ENCODE peak calls at places on chromosomes 16 and 17, in five cellular contexts. T, L, Y, J and E are unnamed samples.

GRCh38 chr16:63530974-63531373 is 1494.7 kb upstream of the CDH8 start:
- DNase-seq in T (no peak), L (no peak), Y (peak; percentile 4), J (no peak), E (no peak)

GRCh38 chr17:56597495-56597990 is 4.0 kb downstream of the NOG start:
- DNase-seq in T (no peak), L (peak; percentile 83), Y (no peak), J (peak; percentile 83), E (no peak)

GRCh38 chr16:28820016-28820415 is 2.8 kb upstream of the ATXN2L start:
- DNase-seq in T (no peak), L (no peak), Y (no peak), J (no peak), E (no peak)

GRCh38 chr17:692116-692515 is 22.5 kb downstream of the VPS53 start:
- DNase-seq in T (peak; percentile 90), L (no peak), Y (no peak), J (no peak), E (no peak)

GRCh38 chr16:73056383-73056782 is 8.5 kb upstream of the ZFHX3 start:
- DNase-seq in T (no peak), L (no peak), Y (no peak), J (no peak), E (no peak)

GRCh38 chr17:3024346-3024745 is 39.1 kb downstream of the OR1D5 start:
- DNase-seq in T (no peak), L (no peak), Y (no peak), J (no peak), E (no peak)

GRCh38 chr17:40483679-40484078 is 17.7 kb downstream of the TNS4 start:
- DNase-seq in T (no peak), L (no peak), Y (no peak), J (no peak), E (no peak)

GRCh38 chr17:61285483-61286320 is 113.9 kb upstream of the TBX2 start:
- DNase-seq in T (peak; percentile 84), L (no peak), Y (peak; percentile 66), J (no peak), E (no peak)

GRCh38 chr16:89343501-89344291 is 126.2 kb downstream of the ZNF778 start:
- DNase-seq in T (peak; percentile 53), L (no peak), Y (no peak), J (no peak), E (no peak)

GRCh38 chr17:1379208-1379929 is 20.7 kb downstream of the YWHAE start:
- DNase-seq in T (no peak), L (no peak), Y (no peak), J (peak; percentile 58), E (no peak)

GRCh38 chr17:8225813-8226535 is 15.6 kb upstream of the AURKB start:
- DNase-seq in T (peak; percentile 87), L (no peak), Y (peak; percentile 51), J (no peak), E (peak; percentile 52)

GRCh38 chr17:38507921-38508569 is 79.8 kb downstream of the ARHGAP23 start:
- DNase-seq in T (no peak), L (no peak), Y (no peak), J (no peak), E (no peak)

GRCh38 chr16:83328936-83329335 is 478.8 kb upstream of the HSBP1 start:
- DNase-seq in T (no peak), L (no peak), Y (no peak), J (no peak), E (no peak)

DNA sequence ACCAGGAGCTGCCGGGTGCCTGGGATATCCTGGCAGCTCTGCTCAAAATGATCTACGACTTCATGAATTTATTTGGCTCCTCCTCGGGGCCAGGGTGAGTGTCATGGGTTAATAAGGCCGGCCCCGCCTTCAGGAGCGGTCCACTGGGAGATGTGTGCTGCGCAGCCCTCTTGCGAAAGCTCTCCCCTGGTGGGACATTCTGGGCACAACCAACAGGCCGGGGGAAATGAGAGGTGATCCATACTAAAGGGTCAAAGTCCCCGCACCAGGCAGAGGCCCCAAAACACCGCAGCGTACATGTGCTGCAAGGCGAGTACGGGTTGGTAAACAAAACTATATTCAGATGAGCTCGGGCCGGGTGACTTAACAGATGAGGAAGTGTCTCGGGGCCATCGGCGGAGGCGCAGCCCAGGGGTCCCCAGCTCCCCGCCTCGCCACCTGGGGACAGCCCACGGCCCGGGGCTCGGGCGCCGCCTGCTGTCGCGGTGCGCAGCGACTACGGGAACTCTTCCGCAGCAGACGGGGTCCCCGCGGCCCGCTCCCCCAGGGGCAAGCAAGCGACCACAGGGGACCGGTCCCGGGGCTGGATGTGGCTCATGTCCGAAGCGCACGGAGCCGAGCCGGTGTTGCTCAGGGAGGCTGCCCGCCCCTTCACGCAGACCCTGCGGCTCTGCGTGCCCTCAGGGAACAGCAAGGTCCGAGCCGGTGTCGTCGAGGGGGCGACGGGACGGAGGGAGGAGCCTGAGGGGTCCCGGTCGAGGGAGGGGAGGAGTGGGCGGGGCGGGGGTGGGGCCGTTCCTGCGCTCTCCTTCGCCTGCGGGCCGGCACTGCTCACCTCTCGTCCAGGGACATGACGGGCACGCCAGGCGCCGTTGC is at the start of gene RAB37:
- DNase-seq in T (no peak), L (no peak), Y (no peak), J (no peak), E (no peak)
- TF ChIP-seq CTCF in T (peak; percentile 53), L (no peak), Y (peak; percentile 58), J (no peak), E (peak; percentile 66)

DNA sequence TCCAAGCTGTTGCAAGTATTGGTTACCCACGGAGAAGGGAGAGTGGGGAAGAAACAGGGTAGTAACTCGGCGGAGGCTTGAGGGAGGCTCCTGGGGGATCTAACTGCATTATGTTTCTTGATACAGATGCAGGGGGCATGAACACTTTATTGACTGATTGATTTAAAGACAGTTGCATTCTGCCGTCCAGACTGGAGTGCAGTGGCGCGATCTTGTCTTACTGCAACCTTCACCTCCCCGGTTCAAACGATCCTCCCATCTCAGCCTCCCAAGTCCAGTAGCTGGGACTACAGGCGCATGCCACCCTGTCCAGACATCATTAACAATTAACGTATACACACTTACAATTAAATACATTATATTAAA is 15.1 kb upstream of the ERN2 start:
- DNase-seq in T (no peak), L (no peak), Y (no peak), J (peak; percentile 34), E (no peak)
- TF ChIP-seq CTCF in T (peak; percentile 55), L (no peak), Y (no peak), J (no peak), E (peak; percentile 35)

GRCh38 chr16:70271696-70272095 is 17.6 kb downstream of the AARS1 start:
- DNase-seq in T (no peak), L (no peak), Y (no peak), J (no peak), E (no peak)

GRCh38 chr16:70269471-70269870 is 17.7 kb upstream of the EXOSC6 start:
- DNase-seq in T (no peak), L (no peak), Y (no peak), J (no peak), E (no peak)

GRCh38 chr16:70270176-70270575 is 18.4 kb upstream of the EXOSC6 start:
- DNase-seq in T (no peak), L (no peak), Y (no peak), J (no peak), E (no peak)

GRCh38 chr16:70267516-70267915 is 15.8 kb upstream of the EXOSC6 start:
- DNase-seq in T (peak; percentile 43), L (no peak), Y (no peak), J (no peak), E (no peak)
- TF ChIP-seq CTCF in T (peak; percentile 84), L (peak; percentile 48), Y (peak; percentile 61), J (no peak), E (peak; percentile 66)

DNA sequence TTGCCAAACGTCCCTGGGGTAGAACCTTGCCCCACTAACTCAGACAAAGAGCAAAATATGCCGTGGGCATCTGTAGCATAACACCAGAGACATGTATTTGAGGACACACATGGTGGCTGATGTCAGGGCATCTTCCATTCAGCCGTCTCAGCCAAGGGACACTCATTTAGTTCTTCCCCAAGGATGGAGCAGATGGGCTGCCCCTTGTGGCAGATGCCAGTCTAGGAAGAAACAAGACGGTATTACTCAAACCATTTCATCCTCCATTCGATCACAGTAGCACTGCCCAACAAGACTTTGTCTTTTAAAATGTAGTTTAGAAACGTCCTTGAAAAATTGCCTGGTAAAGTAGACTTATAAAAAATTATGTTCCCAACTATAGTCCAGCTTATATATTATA is 937.6 kb upstream of the EEF2KMT start:
- DNase-seq in T (no peak), L (no peak), Y (no peak), J (no peak), E (no peak)
- TF ChIP-seq CTCF in T (no peak), L (no peak), Y (no peak), J (no peak), E (no peak)

GRCh38 chr16:4481965-4482364 is 5.8 kb downstream of the HMOX2 start:
- DNase-seq in T (no peak), L (no peak), Y (no peak), J (no peak), E (no peak)

GRCh38 chr16:4481526-4481925 is 5.3 kb downstream of the HMOX2 start:
- DNase-seq in T (no peak), L (no peak), Y (no peak), J (no peak), E (no peak)

GRCh38 chr16:4474192-4474961 is at the start of gene NMRAL1:
- DNase-seq in T (peak; percentile 67), L (peak; percentile 76), Y (peak; percentile 90), J (peak; percentile 98), E (peak; percentile 68)

GRCh38 chr16:4475880-4476790 is at the start of gene HMOX2:
- DNase-seq in T (peak; percentile 84), L (peak; percentile 81), Y (peak; percentile 90), J (peak; percentile 98), E (peak; percentile 86)

DNA sequence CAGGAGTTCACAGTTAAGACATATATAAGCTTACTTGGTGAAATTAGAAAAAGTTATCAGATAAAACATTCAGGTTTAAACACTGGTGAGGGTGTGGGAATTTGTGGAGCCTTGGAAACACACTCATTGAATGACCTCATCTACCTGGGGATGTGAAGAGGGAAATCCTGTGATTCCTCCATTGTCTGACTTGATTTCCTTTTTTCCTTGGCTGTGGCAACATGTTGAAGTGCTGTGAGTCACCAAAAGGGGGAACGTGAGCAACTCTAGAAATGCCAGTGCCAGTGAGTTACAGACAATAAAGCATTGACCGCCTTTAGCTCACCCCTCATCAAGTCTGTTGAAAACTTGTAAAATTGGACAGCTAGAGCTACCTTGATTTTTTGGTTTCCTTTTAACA is 1.8 kb downstream of the HMOX2 start:
- DNase-seq in T (peak; percentile 17), L (no peak), Y (no peak), J (no peak), E (no peak)
- TF ChIP-seq CTCF in T (peak; percentile 34), L (no peak), Y (peak; percentile 16), J (no peak), E (no peak)

DNA sequence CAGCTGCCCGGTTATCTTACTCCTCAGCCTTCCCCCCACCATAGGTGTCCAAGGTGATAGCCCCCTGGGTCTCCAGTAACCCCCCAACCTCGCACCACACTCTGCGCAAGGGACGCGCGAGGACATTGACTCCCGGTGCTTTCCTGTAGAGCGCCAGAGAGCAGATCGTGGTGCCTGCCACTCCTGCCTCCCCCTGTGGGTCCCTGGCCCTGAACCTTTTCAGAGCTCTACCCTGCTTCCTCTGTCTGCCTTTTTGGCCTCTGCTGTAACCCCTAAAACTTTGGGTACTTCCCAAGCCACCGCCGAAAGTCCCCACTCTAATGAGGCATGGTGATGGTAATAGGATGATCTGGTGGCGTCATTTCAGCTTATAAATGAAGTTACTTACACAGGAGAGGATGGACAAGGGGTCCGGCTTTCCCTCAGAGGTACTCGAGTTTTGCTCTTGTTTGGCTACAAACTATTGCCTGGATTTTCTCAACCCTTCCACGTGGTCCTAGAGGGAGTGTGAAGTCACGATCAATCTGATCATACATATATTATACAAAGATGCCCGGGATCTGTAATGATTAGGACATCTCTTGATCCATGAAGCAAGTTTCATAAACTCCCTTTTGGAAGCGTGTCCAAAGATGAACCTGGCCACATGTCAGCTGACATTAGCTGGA is 2.1 kb upstream of the CDH11 start:
- DNase-seq in T (no peak), L (no peak), Y (no peak), J (no peak), E (no peak)
- TF ChIP-seq CTCF in T (peak; percentile 19), L (no peak), Y (no peak), J (no peak), E (no peak)